ENCODE peak calls at places on chromosome 12, in seven cellular contexts. U, L, Z, D, P, W and Y are unnamed samples.

GRCh38 chr12:29149691-29150382 is 759 bp downstream of the FAR2 start:
- DNase-seq in U (peak; percentile 54), L (peak; percentile 43), Z (peak; percentile 57), D (no peak), P (no peak), W (no peak), Y (no peak)

GRCh38 chr12:7129647-7130536 is at the start of gene CLSTN3:
- DNase-seq in U (peak; percentile 75), L (peak; percentile 100), Z (peak; percentile 91), D (peak; percentile 33), P (peak; percentile 93), W (peak; percentile 84), Y (peak; percentile 62)

GRCh38 chr12:74264692-74265091 is 272.9 kb upstream of the ATXN7L3B start:
- DNase-seq in U (no peak), L (no peak), Z (no peak), D (no peak), P (no peak), W (no peak), Y (no peak)

GRCh38 chr12:51374346-51374745 is 16.9 kb downstream of the GALNT6 start:
- DNase-seq in U (no peak), L (no peak), Z (no peak), D (no peak), P (no peak), W (no peak), Y (no peak)

GRCh38 chr12:122500685-122501488 is at the start of gene ZCCHC8:
- DNase-seq in U (peak; percentile 98), L (peak; percentile 98), Z (peak; percentile 96), D (peak; percentile 96), P (peak; percentile 99), W (peak; percentile 96), Y (peak; percentile 91)

GRCh38 chr12:124568431-124569374 is 1.3 kb upstream of the NCOR2 start:
- DNase-seq in U (no peak), L (peak; percentile 97), Z (no peak), D (peak; percentile 74), P (peak; percentile 52), W (no peak), Y (peak; percentile 38)

GRCh38 chr12:111283986-111284385 is 84.9 kb downstream of the PHETA1 start:
- DNase-seq in U (no peak), L (no peak), Z (no peak), D (no peak), P (no peak), W (no peak), Y (no peak)

GRCh38 chr12:52395761-52396434 is 10.2 kb downstream of the KRT82 start:
- DNase-seq in U (no peak), L (peak; percentile 75), Z (no peak), D (no peak), P (peak; percentile 20), W (no peak), Y (no peak)

GRCh38 chr12:4648099-4648498 is 752 bp downstream of the AKAP3 start:
- DNase-seq in U (no peak), L (no peak), Z (no peak), D (no peak), P (peak; percentile 77), W (no peak), Y (no peak)

GRCh38 chr12:85688837-85689236 is 147.4 kb downstream of the RASSF9 start:
- DNase-seq in U (no peak), L (no peak), Z (no peak), D (no peak), P (no peak), W (no peak), Y (no peak)